ENCODE peak calls at places on chromosomes 6 and 20, in seven cellular contexts. F is Panc1, Q is GM12878, A is A549, J is HepG2, U is SK-N-SH, H is HCT116. X is an unnamed sample.

GRCh38 chr6:82348130-82348529 is 15.5 kb upstream of the TPBG start:
- DNase-seq in F (no peak), J (no peak), A (no peak), U (no peak), Q (no peak), H (no peak), X (no peak)

GRCh38 chr20:32966881-32967781 is 37.1 kb downstream of the SUN5 start:
- DNase-seq in A (no peak), Q (peak; percentile 41), F (no peak), H (no peak), J (no peak), U (peak; percentile 8), X (peak; percentile 63)

GRCh38 chr6:142568857-142569597 is 267.2 kb downstream of the ADGRG6 start:
- DNase-seq in H (no peak), A (no peak), F (no peak), J (no peak), U (no peak), Q (no peak), X (no peak)

GRCh38 chr6:92479821-92480220 is 939.5 kb downstream of the EPHA7 start:
- DNase-seq in J (no peak), U (no peak), Q (no peak), H (no peak), A (no peak), F (no peak), X (no peak)

GRCh38 chr20:58698741-58699141 is 6.1 kb downstream of the NPEPL1 start:
- DNase-seq in U (no peak), A (no peak), F (no peak), H (no peak), J (no peak), Q (no peak), X (no peak)

GRCh38 chr6:145070791-145071190 is 664.5 kb downstream of the EPM2A start:
- DNase-seq in F (no peak), U (no peak), J (no peak), Q (no peak), A (no peak), H (no peak), X (no peak)

GRCh38 chr6:43890197-43891062 is 120.4 kb downstream of the VEGFA start:
- DNase-seq in Q (no peak), A (no peak), H (no peak), F (no peak), J (no peak), U (peak; percentile 62), X (no peak)

GRCh38 chr6:153994811-153995210 is 44.2 kb upstream of the OPRM1 start:
- DNase-seq in H (no peak), F (no peak), J (no peak), Q (no peak), U (no peak), A (no peak), X (no peak)

GRCh38 chr20:11569163-11569562 is 348.5 kb upstream of the BTBD3 start:
- DNase-seq in H (no peak), F (no peak), Q (no peak), J (no peak), U (no peak), A (no peak), X (no peak)
- TF ChIP-seq REST in H (no peak), F (no peak), Q (no peak), J (no peak), U (no peak), A (no peak), X (no peak)

GRCh38 chr20:19757487-19757972 is 528 bp upstream of the RIN2 start:
- DNase-seq in F (no peak), J (peak; percentile 60), U (peak; percentile 82), A (peak; percentile 71), H (no peak), Q (no peak), X (no peak)
- TF ChIP-seq REST in F (no peak), J (no peak), U (no peak), A (no peak), H (no peak), Q (no peak), X (no peak)

GRCh38 chr6:159953091-159953581 is 15.7 kb upstream of the IGF2R start:
- DNase-seq in J (no peak), H (no peak), U (no peak), A (no peak), Q (no peak), F (no peak), X (peak; percentile 58)
- TF ChIP-seq REST in J (no peak), H (no peak), U (no peak), A (no peak), Q (no peak), F (no peak), X (peak; percentile 36)

GRCh38 chr6:42403831-42404230 is 47.9 kb downstream of the TRERF1 start:
- DNase-seq in F (no peak), A (no peak), J (no peak), Q (no peak), H (no peak), U (no peak), X (no peak)

GRCh38 chr6:42403415-42403814 is 48.3 kb downstream of the TRERF1 start:
- DNase-seq in Q (no peak), A (no peak), H (no peak), F (no peak), J (no peak), U (no peak), X (no peak)

GRCh38 chr6:42406296-42407280 is 45.1 kb downstream of the TRERF1 start:
- DNase-seq in Q (no peak), U (no peak), J (no peak), H (no peak), A (no peak), F (no peak), X (no peak)

GRCh38 chr6:42404494-42404893 is 47.2 kb downstream of the TRERF1 start:
- DNase-seq in U (no peak), A (peak; percentile 19), F (no peak), H (peak; percentile 82), Q (no peak), J (no peak), X (no peak)

DNA sequence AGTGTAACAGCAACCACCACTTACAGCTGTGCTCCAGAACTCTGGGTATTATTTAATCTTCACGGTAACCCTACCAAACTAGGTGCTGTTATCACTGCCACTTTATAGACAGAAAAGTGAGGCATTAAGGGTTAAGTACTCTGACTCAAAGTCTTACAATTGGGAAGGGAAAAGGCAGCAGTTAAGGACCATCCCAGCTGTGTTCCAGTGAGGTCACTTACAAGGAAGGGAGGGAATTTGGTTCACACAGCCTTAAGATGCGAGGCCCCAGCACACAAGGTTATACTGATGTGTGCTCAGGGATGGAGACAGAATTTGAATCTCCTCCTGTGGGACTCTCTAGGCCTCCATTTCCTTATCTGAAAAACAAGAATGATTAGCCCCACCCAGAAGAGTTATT is 46.7 kb downstream of the TRERF1 start:
- DNase-seq in Q (no peak), F (no peak), A (no peak), J (no peak), H (no peak), U (no peak), X (no peak)
- TF ChIP-seq REST in Q (no peak), F (no peak), A (no peak), J (no peak), H (no peak), U (no peak), X (no peak)

GRCh38 chr6:73308712-73309533 is 45.2 kb downstream of the DPPA5 start:
- DNase-seq in Q (no peak), H (peak; percentile 21), U (no peak), J (no peak), A (peak; percentile 44), F (peak; percentile 42), X (no peak)
- TF ChIP-seq REST in Q (no peak), H (no peak), U (no peak), J (no peak), A (no peak), F (no peak), X (no peak)

GRCh38 chr6:36120539-36120938 is 9.8 kb upstream of the MAPK13 start:
- DNase-seq in J (no peak), F (no peak), Q (no peak), A (no peak), U (no peak), H (no peak), X (no peak)
- TF ChIP-seq REST in J (no peak), F (no peak), Q (no peak), A (no peak), U (no peak), H (no peak), X (no peak)

GRCh38 chr20:53748821-53749402 is 155.3 kb upstream of the ZNF217 start:
- DNase-seq in Q (no peak), H (no peak), U (no peak), A (no peak), J (no peak), F (no peak), X (no peak)
- TF ChIP-seq REST in Q (no peak), H (no peak), U (no peak), A (no peak), J (no peak), F (no peak), X (no peak)

GRCh38 chr20:15022921-15023320 is 685.5 kb upstream of the FLRT3 start:
- DNase-seq in U (no peak), H (no peak), F (no peak), A (no peak), Q (no peak), J (no peak), X (no peak)
- TF ChIP-seq REST in U (no peak), H (no peak), F (no peak), A (no peak), Q (no peak), J (no peak), X (no peak)

GRCh38 chr6:105921781-105922180 is 164.4 kb upstream of the PRDM1 start:
- DNase-seq in Q (no peak), H (no peak), U (no peak), F (no peak), A (no peak), J (no peak), X (no peak)

GRCh38 chr6:105920071-105920470 is 166.1 kb upstream of the PRDM1 start:
- DNase-seq in Q (no peak), J (no peak), H (no peak), U (no peak), F (no peak), A (no peak), X (no peak)

GRCh38 chr6:105911106-105911629 is 175.0 kb upstream of the PRDM1 start:
- DNase-seq in U (no peak), J (no peak), Q (no peak), A (no peak), H (no peak), F (no peak), X (no peak)

GRCh38 chr6:105917038-105917695 is 169.0 kb upstream of the PRDM1 start:
- DNase-seq in A (no peak), Q (no peak), H (no peak), F (no peak), U (no peak), J (no peak), X (no peak)
- TF ChIP-seq REST in A (no peak), Q (no peak), H (no peak), F (no peak), U (no peak), J (no peak), X (no peak)